ENCODE peak calls at places on chromosomes 12 and 14, in four cellular contexts. A is foreskin fibroblast, D is astrocyte of the spinal cord, X is left cardiac atrium. G is an unnamed sample.

GRCh38 chr12:6461401-6462233 is 8.9 kb downstream of the VAMP1 start:
- DNase-seq in A (no peak), D (no peak), X (peak), G (peak)

GRCh38 chr12:108807996-108808725 is 49.2 kb downstream of the SSH1 start:
- DNase-seq in A (no peak), D (no peak), X (no peak), G (no peak)

GRCh38 chr14:44612002-44612401 is 104.9 kb upstream of the FSCB start:
- DNase-seq in A (no peak), D (no peak), X (no peak), G (no peak)

GRCh38 chr12:9813821-9814798 is 13.2 kb upstream of the KLRF1 start:
- DNase-seq in A (peak), D (peak), X (peak), G (peak)

GRCh38 chr12:49983892-49984291 is 11.1 kb downstream of the AQP6 start:
- DNase-seq in A (peak), D (peak), X (no peak), G (no peak)

GRCh38 chr12:111975161-111975931 is 37.6 kb downstream of the TMEM116 start:
- DNase-seq in A (peak), D (no peak), X (no peak), G (no peak)

GRCh38 chr14:40447032-40447431 is 1014.8 kb upstream of the FBXO33 start:
- DNase-seq in A (no peak), D (no peak), X (no peak), G (no peak)

GRCh38 chr12:128914908-128915563 is 61.8 kb downstream of the GLT1D1 start:
- DNase-seq in A (no peak), D (no peak), X (no peak), G (peak)

GRCh38 chr12:27602516-27602915 is 78.5 kb downstream of the PPFIBP1 start:
- DNase-seq in A (no peak), D (no peak), X (no peak), G (no peak)

GRCh38 chr14:31228533-31228932 is 20.9 kb upstream of the HECTD1 start:
- DNase-seq in A (no peak), D (no peak), X (no peak), G (no peak)

GRCh38 chr14:51581017-51581881 is 70.5 kb upstream of the FRMD6 start:
- DNase-seq in A (peak), D (peak), X (no peak), G (no peak)

GRCh38 chr14:54676822-54677708 is 110.1 kb downstream of the SAMD4A start:
- DNase-seq in A (peak), D (peak), X (no peak), G (no peak)

GRCh38 chr12:52546126-52546525 is 6.8 kb downstream of the KRT71 start:
- DNase-seq in A (no peak), D (no peak), X (no peak), G (no peak)

GRCh38 chr14:78157855-78158436 is 12.2 kb upstream of the NRXN3 start:
- DNase-seq in A (peak), D (peak), X (peak), G (peak)

GRCh38 chr12:23950775-23951391 is 1.4 kb upstream of the SOX5 start:
- DNase-seq in A (no peak), D (peak), X (peak), G (no peak)

GRCh38 chr12:97299867-97300266 is 162.7 kb upstream of the RMST start:
- DNase-seq in A (no peak), D (no peak), X (no peak), G (no peak)

GRCh38 chr14:68358978-68359861 is 433.6 kb downstream of the ZFP36L1 start:
- DNase-seq in A (no peak), D (no peak), X (no peak), G (no peak)

GRCh38 chr12:63362166-63362565 is 211.2 kb upstream of the AVPR1A start:
- DNase-seq in A (no peak), D (no peak), X (no peak), G (no peak)

GRCh38 chr14:68444449-68445168 is 348.3 kb downstream of the ZFP36L1 start:
- DNase-seq in A (peak), D (peak), X (peak), G (no peak)

G was measured in activated CD8-positive, alpha-beta T cell treated with anti-CD3 and anti-CD28 coated beads for 36 hours.